ENCODE peak calls at places on chromosomes 6 and 20, in eight cellular contexts. I, C, A, L, J, G, K and Y are unnamed samples.

GRCh38 chr6:165663283-165663735 is 268 bp upstream of the PDE10A start:
- DNase-seq in I (no peak), C (peak; percentile 33), A (peak; percentile 31), L (peak; percentile 48), J (no peak), G (no peak), K (no peak), Y (no peak)

GRCh38 chr20:53984354-53984753 is 86.0 kb downstream of the BCAS1 start:
- DNase-seq in I (no peak), C (no peak), A (no peak), L (no peak), J (no peak), G (no peak), K (no peak), Y (no peak)

GRCh38 chr20:53434662-53435061 is 159.0 kb downstream of the ZNF217 start:
- DNase-seq in I (no peak), C (no peak), A (no peak), L (no peak), J (no peak), G (no peak), K (no peak), Y (no peak)

GRCh38 chr20:34717230-34718095 is 13.3 kb downstream of the TP53INP2 start:
- DNase-seq in I (no peak), C (no peak), A (no peak), L (no peak), J (no peak), G (no peak), K (no peak), Y (no peak)

GRCh38 chr20:31595654-31596411 is 9.3 kb upstream of the ID1 start:
- DNase-seq in I (no peak), C (peak; percentile 37), A (no peak), L (no peak), J (no peak), G (peak; percentile 26), K (no peak), Y (no peak)

GRCh38 chr6:152503541-152503940 is 133.6 kb downstream of the SYNE1 start:
- DNase-seq in I (no peak), C (no peak), A (no peak), L (no peak), J (no peak), G (no peak), K (no peak), Y (no peak)

GRCh38 chr6:101803146-101803545 is 409.6 kb downstream of the GRIK2 start:
- DNase-seq in I (no peak), C (no peak), A (no peak), L (no peak), J (no peak), G (no peak), K (no peak), Y (no peak)

GRCh38 chr20:60073086-60073485 is 114.9 kb downstream of the CDH26 start:
- DNase-seq in I (no peak), C (no peak), A (no peak), L (no peak), J (no peak), G (no peak), K (no peak), Y (no peak)

GRCh38 chr20:20233041-20233514 is 134.8 kb upstream of the INSM1 start:
- DNase-seq in I (no peak), C (no peak), A (no peak), L (no peak), J (no peak), G (no peak), K (no peak), Y (no peak)